ENCODE peak calls at places on chromosomes 16 and 17, in four cellular contexts. N is ELF-1, Z is progenitor cell of endocrine pancreas, D is NCI-H1092. R is an unnamed sample.

GRCh38 chr17:73214851-73215250 is 22.0 kb downstream of the COG1 start:
- DNase-seq in N (no peak), Z (no peak), D (no peak), R (no peak)

GRCh38 chr17:81002409-81003361 is 11.0 kb downstream of the CHMP6 start:
- DNase-seq in N (no peak), Z (no peak), D (peak), R (no peak)

GRCh38 chr17:75683467-75684041 is 16.4 kb downstream of the SAP30BP start:
- DNase-seq in N (no peak), Z (no peak), D (no peak), R (no peak)

GRCh38 chr17:6551909-6552768 is 4.2 kb downstream of the PITPNM3 start:
- DNase-seq in N (peak), Z (no peak), D (no peak), R (peak)

GRCh38 chr17:81254955-81255717 is 16.0 kb downstream of the NDUFAF8 start:
- DNase-seq in N (peak), Z (peak), D (peak), R (peak)

GRCh38 chr17:28405632-28406477 is at the start of gene SLC46A1:
- DNase-seq in N (peak), Z (peak), D (peak), R (peak)

GRCh38 chr16:55283776-55284717 is 40.0 kb upstream of the IRX6 start:
- DNase-seq in N (no peak), Z (no peak), D (peak), R (no peak)

GRCh38 chr17:4199818-4200402 is 56.9 kb downstream of the CYB5D2 start:
- DNase-seq in N (peak), Z (no peak), D (peak), R (peak)

GRCh38 chr16:2928796-2929195 is 17.1 kb downstream of the FLYWCH1 start:
- DNase-seq in N (no peak), Z (no peak), D (no peak), R (no peak)

GRCh38 chr17:42387663-42388380 is 420 bp downstream of the STAT3 start:
- DNase-seq in N (peak), Z (peak), D (peak), R (peak)

R was measured in iPS-NIHi11.